ENCODE peak calls at places on chromosomes 4 and X, in five cellular contexts. One of them, this sample, is unnamed.

GRCh38 chr4:42331914-42332368 is 65.3 kb upstream of the SHISA3 start:
- DNase-seq in kidney epithelial cell: no peak
- DNase-seq in fibroblast of villous mesenchyme: peak
- DNase-seq in NCI-H1417 treated with DMSO at 0.1 percent for 48 hours: no peak
- DNase-seq in GDM1: no peak
- DNase-seq in this sample: peak

GRCh38 chr4:69936566-69936965 is 5.7 kb downstream of the CSN1S1 start:
- DNase-seq in kidney epithelial cell: no peak
- DNase-seq in fibroblast of villous mesenchyme: no peak
- DNase-seq in NCI-H1417 treated with DMSO at 0.1 percent for 48 hours: no peak
- DNase-seq in GDM1: no peak
- DNase-seq in this sample: peak

GRCh38 chr4:125780159-125780558 is 465.4 kb downstream of the FAT4 start:
- DNase-seq in kidney epithelial cell: no peak
- DNase-seq in fibroblast of villous mesenchyme: no peak
- DNase-seq in NCI-H1417 treated with DMSO at 0.1 percent for 48 hours: no peak
- DNase-seq in GDM1: no peak
- DNase-seq in this sample: peak

GRCh38 chr4:78332974-78333373 is 218.6 kb upstream of the ANXA3 start:
- DNase-seq in kidney epithelial cell: no peak
- DNase-seq in fibroblast of villous mesenchyme: peak
- DNase-seq in NCI-H1417 treated with DMSO at 0.1 percent for 48 hours: no peak
- DNase-seq in GDM1: no peak
- DNase-seq in this sample: no peak

GRCh38 chrX:70979136-70979762 is 48.4 kb upstream of the SLC7A3 start:
- DNase-seq in kidney epithelial cell: peak
- DNase-seq in fibroblast of villous mesenchyme: peak
- DNase-seq in NCI-H1417 treated with DMSO at 0.1 percent for 48 hours: no peak
- DNase-seq in GDM1: no peak
- DNase-seq in this sample: peak

GRCh38 chr4:153679476-153679875 is 4.6 kb upstream of the TLR2 start:
- DNase-seq in kidney epithelial cell: no peak
- DNase-seq in fibroblast of villous mesenchyme: no peak
- DNase-seq in NCI-H1417 treated with DMSO at 0.1 percent for 48 hours: no peak
- DNase-seq in GDM1: no peak
- DNase-seq in this sample: no peak

GRCh38 chrX:77436682-77437081 is 10.5 kb upstream of the FGF16 start:
- DNase-seq in kidney epithelial cell: no peak
- DNase-seq in fibroblast of villous mesenchyme: peak
- DNase-seq in NCI-H1417 treated with DMSO at 0.1 percent for 48 hours: no peak
- DNase-seq in GDM1: no peak
- DNase-seq in this sample: no peak

GRCh38 chr4:53967971-53968370 is 96.4 kb downstream of the CHIC2 start:
- DNase-seq in kidney epithelial cell: no peak
- DNase-seq in fibroblast of villous mesenchyme: no peak
- DNase-seq in NCI-H1417 treated with DMSO at 0.1 percent for 48 hours: no peak
- DNase-seq in GDM1: no peak
- DNase-seq in this sample: no peak

GRCh38 chrX:42920752-42921151 is 142.8 kb upstream of the PPP1R2C start:
- DNase-seq in kidney epithelial cell: no peak
- DNase-seq in fibroblast of villous mesenchyme: peak
- DNase-seq in NCI-H1417 treated with DMSO at 0.1 percent for 48 hours: no peak
- DNase-seq in GDM1: no peak
- DNase-seq in this sample: no peak

GRCh38 chrX:67544281-67544680 is 460 bp downstream of the AR start:
- DNase-seq in kidney epithelial cell: no peak
- DNase-seq in fibroblast of villous mesenchyme: no peak
- DNase-seq in NCI-H1417 treated with DMSO at 0.1 percent for 48 hours: no peak
- DNase-seq in GDM1: no peak
- DNase-seq in this sample: peak

GRCh38 chr4:125827338-125828074 is 512.8 kb downstream of the FAT4 start:
- DNase-seq in kidney epithelial cell: no peak
- DNase-seq in fibroblast of villous mesenchyme: no peak
- DNase-seq in NCI-H1417 treated with DMSO at 0.1 percent for 48 hours: no peak
- DNase-seq in GDM1: no peak
- DNase-seq in this sample: no peak

GRCh38 chr4:123676550-123677229 is 280.1 kb downstream of the SPRY1 start:
- DNase-seq in kidney epithelial cell: no peak
- DNase-seq in fibroblast of villous mesenchyme: no peak
- DNase-seq in NCI-H1417 treated with DMSO at 0.1 percent for 48 hours: no peak
- DNase-seq in GDM1: no peak
- DNase-seq in this sample: no peak

GRCh38 chr4:82733636-82734035 is 65.0 kb downstream of the SCD5 start:
- DNase-seq in kidney epithelial cell: peak
- DNase-seq in fibroblast of villous mesenchyme: peak
- DNase-seq in NCI-H1417 treated with DMSO at 0.1 percent for 48 hours: no peak
- DNase-seq in GDM1: no peak
- DNase-seq in this sample: peak

GRCh38 chr4:5156677-5157076 is 105.4 kb downstream of the STK32B start:
- DNase-seq in kidney epithelial cell: no peak
- DNase-seq in fibroblast of villous mesenchyme: no peak
- DNase-seq in NCI-H1417 treated with DMSO at 0.1 percent for 48 hours: no peak
- DNase-seq in GDM1: no peak
- DNase-seq in this sample: no peak

This sample was measured in cardiac fibroblast.